ENCODE peak calls at places on chromosomes 12 and 14, in seven cellular contexts. M is A549, O is esophagus muscularis mucosa, X is tibial nerve, V is ovary, P is K562, A is stomach. H is an unnamed sample.

GRCh38 chr12:131043401-131043871 is 89.7 kb downstream of the ADGRD1 start:
- DNase-seq in M (no peak), O (no peak), X (no peak), V (no peak), P (no peak), A (no peak), H (no peak)

GRCh38 chr14:96039633-96040311 is 610 bp downstream of the C14orf132 start:
- DNase-seq in M (peak; percentile 24), O (no peak), X (no peak), V (no peak), P (no peak), A (no peak), H (no peak)

GRCh38 chr12:118164798-118165486 is 29.0 kb downstream of the PEBP1 start:
- DNase-seq in M (peak; percentile 51), O (no peak), X (no peak), V (no peak), P (peak; percentile 14), A (no peak), H (no peak)

GRCh38 chr12:16473610-16474326 is 126.3 kb downstream of the MGST1 start:
- DNase-seq in M (no peak), O (no peak), X (no peak), V (no peak), P (no peak), A (no peak), H (no peak)

GRCh38 chr12:121949643-121950397 is 31.4 kb downstream of the CFAP251 start:
- DNase-seq in M (no peak), O (no peak), X (no peak), V (no peak), P (no peak), A (no peak), H (no peak)

GRCh38 chr12:18696971-18697602 is 40.7 kb downstream of the PLCZ1 start:
- DNase-seq in M (no peak), O (no peak), X (no peak), V (no peak), P (no peak), A (no peak), H (no peak)

GRCh38 chr12:209246-209645 is 4.7 kb downstream of the SLC6A12 start:
- DNase-seq in M (no peak), O (no peak), X (no peak), V (no peak), P (no peak), A (no peak), H (no peak)

GRCh38 chr12:9273276-9273675 is 65.1 kb upstream of the PZP start:
- DNase-seq in M (no peak), O (no peak), X (no peak), V (no peak), P (no peak), A (no peak), H (no peak)

GRCh38 chr14:78486081-78486480 is 315.9 kb downstream of the NRXN3 start:
- DNase-seq in M (no peak), O (no peak), X (no peak), V (no peak), P (no peak), A (no peak), H (no peak)

GRCh38 chr14:49966304-49966809 is 73.5 kb downstream of the ARF6 start:
- DNase-seq in M (peak; percentile 86), O (no peak), X (no peak), V (no peak), P (no peak), A (peak; percentile 65), H (peak; percentile 76)

GRCh38 chr14:34302654-34303053 is 159.4 kb downstream of the SPTSSA start:
- DNase-seq in M (no peak), O (no peak), X (no peak), V (no peak), P (no peak), A (no peak), H (peak; percentile 61)

GRCh38 chr12:132285991-132286681 is 43.3 kb downstream of the GALNT9 start:
- DNase-seq in M (no peak), O (no peak), X (no peak), V (peak; percentile 54), P (no peak), A (peak; percentile 48), H (peak; percentile 49)

GRCh38 chr12:79420146-79420618 is 270.6 kb downstream of the PAWR start:
- DNase-seq in M (peak; percentile 38), O (no peak), X (no peak), V (no peak), P (no peak), A (no peak), H (no peak)

GRCh38 chr14:52840916-52841315 is 49.5 kb upstream of the GNPNAT1 start:
- DNase-seq in M (peak; percentile 33), O (no peak), X (no peak), V (no peak), P (no peak), A (no peak), H (no peak)

GRCh38 chr12:106282457-106283097 is 20.0 kb upstream of the TCP11L2 start:
- DNase-seq in M (peak; percentile 62), O (peak; percentile 4), X (no peak), V (peak; percentile 43), P (peak; percentile 67), A (peak; percentile 62), H (peak; percentile 57)

GRCh38 chr14:64701660-64702059 is 2.6 kb upstream of the PLEKHG3 start:
- DNase-seq in M (no peak), O (no peak), X (no peak), V (no peak), P (no peak), A (no peak), H (no peak)

GRCh38 chr12:9378430-9378835 is 170.2 kb upstream of the PZP start:
- DNase-seq in M (peak; percentile 32), O (no peak), X (no peak), V (no peak), P (peak; percentile 35), A (no peak), H (no peak)

GRCh38 chr12:105580841-105581352 is 250.4 kb downstream of the C12orf75 start:
- DNase-seq in M (no peak), O (no peak), X (no peak), V (no peak), P (no peak), A (no peak), H (peak; percentile 14)

GRCh38 chr14:35332517-35333346 is 40.5 kb downstream of the PSMA6 start:
- DNase-seq in M (no peak), O (no peak), X (no peak), V (no peak), P (no peak), A (peak; percentile 40), H (peak; percentile 73)

GRCh38 chr14:104375551-104376201 is 203.9 kb upstream of the C14orf180 start:
- DNase-seq in M (no peak), O (no peak), X (no peak), V (no peak), P (no peak), A (no peak), H (no peak)

GRCh38 chr14:104377256-104377655 is 202.3 kb upstream of the C14orf180 start:
- DNase-seq in M (no peak), O (no peak), X (no peak), V (no peak), P (no peak), A (no peak), H (no peak)

GRCh38 chr14:104376202-104377140 is 203.1 kb upstream of the C14orf180 start:
- DNase-seq in M (no peak), O (no peak), X (no peak), V (no peak), P (no peak), A (no peak), H (no peak)

GRCh38 chr14:104382361-104383087 is 197.0 kb upstream of the C14orf180 start:
- DNase-seq in M (no peak), O (no peak), X (no peak), V (no peak), P (no peak), A (no peak), H (no peak)

GRCh38 chr14:104378636-104379225 is 200.8 kb upstream of the C14orf180 start:
- DNase-seq in M (no peak), O (no peak), X (no peak), V (no peak), P (no peak), A (no peak), H (no peak)
- TF ChIP-seq EP300 in M (no peak), O (no peak), X (no peak), V (no peak), P (no peak), A (no peak), H (no peak)

GRCh38 chr12:95951515-95951914 is 8.4 kb downstream of the AMDHD1 start:
- DNase-seq in M (no peak), O (no peak), X (no peak), V (no peak), P (no peak), A (no peak), H (no peak)

GRCh38 chr12:95944108-95944704 is 1.1 kb downstream of the AMDHD1 start:
- DNase-seq in M (no peak), O (no peak), X (no peak), V (no peak), P (no peak), A (no peak), H (no peak)

GRCh38 chr12:95953000-95953399 is 9.9 kb downstream of the AMDHD1 start:
- DNase-seq in M (no peak), O (no peak), X (no peak), V (no peak), P (no peak), A (no peak), H (no peak)

GRCh38 chr12:95955549-95956159 is 12.5 kb downstream of the AMDHD1 start:
- DNase-seq in M (no peak), O (no peak), X (no peak), V (no peak), P (no peak), A (no peak), H (no peak)

DNA sequence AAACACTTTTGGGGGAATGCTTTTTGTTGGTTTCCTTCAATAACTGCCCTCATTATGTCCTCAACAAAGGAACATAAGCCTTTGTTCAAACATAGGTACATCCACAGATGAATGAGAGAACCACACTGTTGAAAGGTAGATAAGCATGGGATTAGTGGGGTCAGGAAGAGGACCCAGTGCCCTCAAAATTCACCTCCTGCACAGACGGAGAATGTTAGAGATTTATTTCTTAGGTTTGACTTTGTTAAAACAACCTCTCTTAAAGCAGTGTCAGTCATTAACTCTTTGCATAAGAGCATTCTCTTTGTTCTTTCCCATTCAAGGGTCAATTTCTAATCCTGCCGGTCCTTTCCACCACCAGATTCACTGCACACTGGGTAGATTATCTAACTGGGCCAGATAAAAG is 6.7 kb downstream of the AMDHD1 start:
- DNase-seq in M (no peak), O (no peak), X (no peak), V (no peak), P (no peak), A (no peak), H (no peak)
- TF ChIP-seq EP300 in M (no peak), O (no peak), X (no peak), V (no peak), P (no peak), A (no peak), H (no peak)

DNA sequence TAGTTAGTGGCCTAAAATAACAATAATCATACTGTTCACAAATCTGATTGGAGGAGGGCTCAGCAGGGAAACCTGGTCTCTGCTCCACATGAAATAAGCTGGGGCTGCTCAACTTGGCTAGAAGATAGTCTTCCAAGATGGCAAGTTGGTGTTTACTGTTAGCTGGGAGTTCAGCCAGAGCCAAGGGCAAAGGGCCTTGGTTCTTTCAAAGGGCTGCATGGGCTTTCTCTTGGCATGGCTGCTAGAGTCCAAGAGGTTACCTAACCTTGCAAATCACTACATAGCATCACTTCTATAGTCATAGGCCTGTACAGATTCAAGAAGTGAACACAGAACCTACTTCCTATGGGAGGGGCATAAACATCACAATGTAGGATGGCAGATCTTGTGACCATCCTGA is 7.1 kb downstream of the EXOC5 start:
- DNase-seq in M (no peak), O (no peak), X (no peak), V (no peak), P (no peak), A (no peak), H (no peak)
- TF ChIP-seq EP300 in M (no peak), O (no peak), X (no peak), V (no peak), P (no peak), A (no peak), H (no peak)

GRCh38 chr12:49200882-49201594 is 12.2 kb upstream of the TUBA1A start:
- DNase-seq in M (peak; percentile 71), O (no peak), X (no peak), V (no peak), P (peak; percentile 59), A (no peak), H (no peak)
- TF ChIP-seq EP300 in M (no peak), O (no peak), X (no peak), V (no peak), P (peak; percentile 19), A (no peak), H (no peak)

H was measured in transverse colon.